ENCODE peak calls at places on chromosomes 12 and 14, in nine cellular contexts. W, D, C, E, I, A, M, P and J are unnamed samples.

GRCh38 chr14:66403183-66403582 is 83.0 kb upstream of the CCDC196 start:
- DNase-seq in E (peak; percentile 7), D (peak; percentile 25), C (peak; percentile 56), I (no peak), M (no peak), P (peak; percentile 54), W (no peak), A (peak; percentile 13), J (no peak)

GRCh38 chr12:113612076-113612728 is 140.5 kb upstream of the LHX5 start:
- DNase-seq in D (no peak), P (no peak), W (no peak), M (no peak), A (no peak), I (no peak), E (no peak), C (no peak), J (no peak)

GRCh38 chr12:3202734-3203446 is 125.7 kb downstream of the TSPAN9 start:
- DNase-seq in D (no peak), A (peak; percentile 76), P (peak; percentile 62), I (no peak), E (no peak), W (peak; percentile 65), M (peak; percentile 66), C (peak; percentile 61), J (no peak)

GRCh38 chr12:27012982-27013255 is 1.3 kb downstream of the TM7SF3 start:
- DNase-seq in C (no peak), M (no peak), E (no peak), A (no peak), W (no peak), I (no peak), D (no peak), P (no peak), J (no peak)

GRCh38 chr12:124730455-124730932 is 133.2 kb downstream of the SCARB1 start:
- DNase-seq in W (no peak), A (no peak), D (peak; percentile 73), M (no peak), C (peak; percentile 42), E (peak; percentile 64), P (no peak), I (no peak), J (peak; percentile 90)

GRCh38 chr14:75247286-75247922 is 31.2 kb upstream of the FOS start:
- DNase-seq in M (no peak), I (no peak), P (no peak), E (no peak), A (no peak), C (no peak), D (no peak), W (no peak), J (peak; percentile 48)

GRCh38 chr12:111093428-111094142 is 173.2 kb upstream of the MYL2 start:
- DNase-seq in C (no peak), E (no peak), A (no peak), P (no peak), M (no peak), W (no peak), D (no peak), I (no peak), J (no peak)

GRCh38 chr12:49998453-49998852 is 25.7 kb downstream of the AQP6 start:
- DNase-seq in M (no peak), I (no peak), P (no peak), W (no peak), C (no peak), A (no peak), E (no peak), D (no peak), J (no peak)

GRCh38 chr12:97659117-97659880 is 196.7 kb downstream of the RMST start:
- DNase-seq in M (no peak), A (no peak), E (no peak), W (no peak), C (no peak), I (no peak), P (no peak), D (no peak), J (no peak)

GRCh38 chr14:50562841-50563240 is 2.9 kb downstream of the ATL1 start:
- DNase-seq in I (no peak), W (no peak), E (no peak), C (no peak), D (no peak), M (no peak), P (no peak), A (no peak), J (no peak)

GRCh38 chr14:50559990-50560928 is at the start of gene ATL1:
- DNase-seq in C (peak; percentile 91), E (peak; percentile 72), P (peak; percentile 87), D (peak; percentile 81), M (peak; percentile 77), A (peak; percentile 89), I (peak; percentile 29), W (peak; percentile 63), J (peak; percentile 92)

DNA sequence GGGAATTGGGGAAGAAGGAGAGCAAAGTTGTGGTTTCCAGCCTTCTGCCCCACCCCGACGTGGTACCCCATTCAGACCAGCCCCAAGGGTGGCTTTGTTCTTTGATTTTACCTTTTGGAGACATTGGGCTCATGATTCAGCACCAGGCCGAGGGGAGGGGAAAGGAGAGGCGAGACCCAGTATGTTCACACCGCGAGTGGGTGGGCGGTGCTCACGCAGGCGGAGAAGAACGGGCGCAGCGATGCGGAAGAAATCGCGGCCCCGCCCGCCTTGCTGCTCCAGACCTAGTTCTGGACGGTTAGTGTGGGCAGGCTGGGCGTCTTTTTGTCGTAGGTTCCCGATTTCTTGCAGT is 960 bp downstream of the ATL1 start:
- DNase-seq in W (peak; percentile 82), I (no peak), A (peak; percentile 79), P (peak; percentile 27), E (peak; percentile 64), C (peak; percentile 89), D (peak; percentile 76), M (peak; percentile 63), J (peak; percentile 92)
- H3K27ac ChIP-seq in W (peak overlapping the region; percentile 71), I (peak overlapping the region; percentile 75), A (no peak overlapping the region), P (no peak overlapping the region), E (peak overlapping the region; percentile 33), C (peak overlapping the region; percentile 75), D (peak overlapping the region; percentile 84), M (peak overlapping the region; percentile 94), J (peak overlapping the region; percentile 63)

GRCh38 chr12:132156145-132156709 is 12.0 kb downstream of the NOC4L start:
- DNase-seq in E (no peak), M (no peak), A (no peak), P (no peak), I (no peak), W (no peak), C (no peak), D (no peak), J (no peak)

GRCh38 chr12:132153501-132154340 is 9.5 kb downstream of the NOC4L start:
- DNase-seq in I (no peak), P (peak; percentile 96), E (peak; percentile 25), A (peak; percentile 93), C (peak; percentile 88), D (peak; percentile 59), W (peak; percentile 50), M (peak; percentile 75), J (peak; percentile 90)

GRCh38 chr12:132152921-132153321 is 8.7 kb downstream of the NOC4L start:
- DNase-seq in I (no peak), C (no peak), D (no peak), P (no peak), M (no peak), E (no peak), A (no peak), W (no peak), J (peak; percentile 75)

GRCh38 chr12:132154941-132155770 is 10.9 kb downstream of the NOC4L start:
- DNase-seq in I (no peak), E (no peak), D (no peak), W (no peak), C (peak; percentile 30), P (peak; percentile 29), A (peak; percentile 38), M (no peak), J (peak; percentile 68)

GRCh38 chr12:132154341-132154761 is 10.1 kb downstream of the NOC4L start:
- DNase-seq in P (peak; percentile 22), D (no peak), A (peak; percentile 33), E (no peak), I (no peak), M (no peak), W (no peak), C (no peak), J (peak; percentile 62)
- H3K9ac ChIP-seq in P (no peak overlapping the region), D (no peak overlapping the region), A (no peak overlapping the region), E (no peak overlapping the region), I (no peak overlapping the region), M (peak overlapping the region; percentile 53), W (peak overlapping the region; percentile 46), C (no peak overlapping the region), J (no peak overlapping the region)

GRCh38 chr12:68065687-68066086 is 76.4 kb downstream of the IFNG-AS1 start:
- DNase-seq in P (no peak), D (no peak), A (no peak), I (no peak), M (no peak), W (no peak), E (no peak), C (no peak), J (no peak)
- H3K27ac ChIP-seq in P (no peak overlapping the region), D (no peak overlapping the region), A (no peak overlapping the region), I (no peak overlapping the region), M (no peak overlapping the region), W (no peak overlapping the region), E (no peak overlapping the region), C (no peak overlapping the region), J (no peak overlapping the region)

GRCh38 chr12:24754690-24755638 is 193.9 kb downstream of the BCAT1 start:
- DNase-seq in W (no peak), M (no peak), A (no peak), P (peak; percentile 27), E (peak; percentile 98), C (peak; percentile 77), I (no peak), D (peak; percentile 98), J (no peak)
- H3K9ac ChIP-seq in W (no peak overlapping the region), M (no peak overlapping the region), A (no peak overlapping the region), P (no peak overlapping the region), E (no peak overlapping the region), C (no peak overlapping the region), I (no peak overlapping the region), D (no peak overlapping the region), J (no peak overlapping the region)

GRCh38 chr14:58815046-58815701 is 177.4 kb downstream of the DACT1 start:
- DNase-seq in D (peak; percentile 87), E (peak; percentile 83), A (no peak), M (no peak), P (no peak), I (no peak), W (no peak), C (peak; percentile 75), J (no peak)
- H3K27ac ChIP-seq in D (no peak overlapping the region), E (no peak overlapping the region), A (no peak overlapping the region), M (no peak overlapping the region), P (no peak overlapping the region), I (no peak overlapping the region), W (no peak overlapping the region), C (peak overlapping the region; percentile 38), J (no peak overlapping the region)

DNA sequence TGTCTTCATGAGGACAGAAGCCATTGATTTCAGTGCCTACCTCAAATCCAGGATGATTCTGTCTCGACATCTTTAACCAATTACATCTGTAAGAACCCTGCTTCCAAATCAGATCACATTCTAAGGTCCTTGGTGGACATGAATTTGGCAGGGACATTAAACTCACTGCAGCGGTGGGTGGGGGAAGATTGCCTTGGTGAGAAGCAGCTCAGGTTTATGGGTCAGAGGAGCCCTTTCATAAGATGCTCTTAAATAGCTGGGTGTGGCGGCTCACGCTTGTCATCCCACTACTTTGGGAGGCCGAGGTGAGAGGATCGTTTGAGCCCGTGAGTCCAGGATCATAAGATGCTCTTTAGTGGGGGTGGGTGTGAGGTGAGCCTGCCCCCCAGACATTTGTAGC is 42.9 kb downstream of the ELK3 start:
- DNase-seq in P (no peak), I (no peak), D (peak; percentile 53), M (no peak), A (no peak), W (no peak), E (peak; percentile 47), C (peak; percentile 63), J (no peak)
- H3K9ac ChIP-seq in P (no peak overlapping the region), I (no peak overlapping the region), D (peak overlapping the region; percentile 24), M (no peak overlapping the region), A (no peak overlapping the region), W (peak overlapping the region; percentile 29), E (peak overlapping the region; percentile 64), C (peak overlapping the region; percentile 90), J (no peak overlapping the region)